ENCODE peak calls at places on chromosome 1, in nine cellular contexts. One of them, this sample, is unnamed.

GRCh38 chr1:46689326-46689725 is 17.7 kb downstream of the TEX38 start:
- DNase-seq in activated CD4-positive, CD25-positive, alpha-beta regulatory T cell treated with anti-CD3 and anti-CD28 coated beads, Interleukin-2, amount 50 U/mL, for 16 hours: no peak
- DNase-seq in stimulated activated naive CD8-positive, alpha-beta T cell treated with anti-CD3 and anti-CD28 coated beads, Interleukin-15, Interleukin-2, amounts not matched to agents 100 U/mL and 50 U/mL, for 24 hours: no peak
- DNase-seq in T-cell: no peak
- DNase-seq in Caki2: no peak
- DNase-seq in stomach: no peak
- DNase-seq in NCI-H1105: no peak
- DNase-seq in OCI-LY7: no peak
- DNase-seq in epithelial cell of proximal tubule: no peak
- DNase-seq in this sample: no peak

GRCh38 chr1:26317612-26318337 is at the start of gene CD52:
- DNase-seq in NCI-H1105: no peak
- DNase-seq in activated CD4-positive, CD25-positive, alpha-beta regulatory T cell treated with anti-CD3 and anti-CD28 coated beads, Interleukin-2, amount 50 U/mL, for 16 hours: peak; percentile 45
- DNase-seq in stomach: peak; percentile 29
- DNase-seq in T-cell: peak; percentile 81
- DNase-seq in Caki2: no peak
- DNase-seq in OCI-LY7: peak; percentile 87
- DNase-seq in stimulated activated naive CD8-positive, alpha-beta T cell treated with anti-CD3 and anti-CD28 coated beads, Interleukin-15, Interleukin-2, amounts not matched to agents 100 U/mL and 50 U/mL, for 24 hours: peak; percentile 75
- DNase-seq in epithelial cell of proximal tubule: no peak
- DNase-seq in this sample: no peak

GRCh38 chr1:160570847-160571246 is 8.4 kb downstream of the CD84 start:
- DNase-seq in Caki2: no peak
- DNase-seq in OCI-LY7: no peak
- DNase-seq in T-cell: no peak
- DNase-seq in NCI-H1105: no peak
- DNase-seq in epithelial cell of proximal tubule: no peak
- DNase-seq in stomach: no peak
- DNase-seq in stimulated activated naive CD8-positive, alpha-beta T cell treated with anti-CD3 and anti-CD28 coated beads, Interleukin-15, Interleukin-2, amounts not matched to agents 100 U/mL and 50 U/mL, for 24 hours: no peak
- DNase-seq in activated CD4-positive, CD25-positive, alpha-beta regulatory T cell treated with anti-CD3 and anti-CD28 coated beads, Interleukin-2, amount 50 U/mL, for 16 hours: no peak
- DNase-seq in this sample: no peak

GRCh38 chr1:221574529-221574928 is 167.4 kb downstream of the DUSP10 start:
- DNase-seq in Caki2: no peak
- DNase-seq in T-cell: no peak
- DNase-seq in stimulated activated naive CD8-positive, alpha-beta T cell treated with anti-CD3 and anti-CD28 coated beads, Interleukin-15, Interleukin-2, amounts not matched to agents 100 U/mL and 50 U/mL, for 24 hours: no peak
- DNase-seq in NCI-H1105: no peak
- DNase-seq in OCI-LY7: no peak
- DNase-seq in stomach: no peak
- DNase-seq in activated CD4-positive, CD25-positive, alpha-beta regulatory T cell treated with anti-CD3 and anti-CD28 coated beads, Interleukin-2, amount 50 U/mL, for 16 hours: no peak
- DNase-seq in epithelial cell of proximal tubule: no peak
- DNase-seq in this sample: no peak

GRCh38 chr1:84611796-84612195 is 37.6 kb upstream of the CTBS start:
- DNase-seq in OCI-LY7: no peak
- DNase-seq in Caki2: no peak
- DNase-seq in T-cell: peak; percentile 6
- DNase-seq in activated CD4-positive, CD25-positive, alpha-beta regulatory T cell treated with anti-CD3 and anti-CD28 coated beads, Interleukin-2, amount 50 U/mL, for 16 hours: no peak
- DNase-seq in epithelial cell of proximal tubule: no peak
- DNase-seq in NCI-H1105: no peak
- DNase-seq in stimulated activated naive CD8-positive, alpha-beta T cell treated with anti-CD3 and anti-CD28 coated beads, Interleukin-15, Interleukin-2, amounts not matched to agents 100 U/mL and 50 U/mL, for 24 hours: no peak
- DNase-seq in stomach: no peak
- DNase-seq in this sample: no peak

GRCh38 chr1:85581138-85581801 is 709 bp downstream of the CCN1 start:
- DNase-seq in stomach: peak; percentile 80
- DNase-seq in Caki2: peak; percentile 74
- DNase-seq in stimulated activated naive CD8-positive, alpha-beta T cell treated with anti-CD3 and anti-CD28 coated beads, Interleukin-15, Interleukin-2, amounts not matched to agents 100 U/mL and 50 U/mL, for 24 hours: peak; percentile 71
- DNase-seq in epithelial cell of proximal tubule: no peak
- DNase-seq in NCI-H1105: peak; percentile 17
- DNase-seq in activated CD4-positive, CD25-positive, alpha-beta regulatory T cell treated with anti-CD3 and anti-CD28 coated beads, Interleukin-2, amount 50 U/mL, for 16 hours: no peak
- DNase-seq in T-cell: no peak
- DNase-seq in OCI-LY7: no peak
- DNase-seq in this sample: no peak

GRCh38 chr1:245715291-245715701 is 560.5 kb downstream of the KIF26B start:
- DNase-seq in epithelial cell of proximal tubule: no peak
- DNase-seq in T-cell: no peak
- DNase-seq in OCI-LY7: peak; percentile 31
- DNase-seq in activated CD4-positive, CD25-positive, alpha-beta regulatory T cell treated with anti-CD3 and anti-CD28 coated beads, Interleukin-2, amount 50 U/mL, for 16 hours: no peak
- DNase-seq in NCI-H1105: no peak
- DNase-seq in Caki2: peak; percentile 33
- DNase-seq in stimulated activated naive CD8-positive, alpha-beta T cell treated with anti-CD3 and anti-CD28 coated beads, Interleukin-15, Interleukin-2, amounts not matched to agents 100 U/mL and 50 U/mL, for 24 hours: no peak
- DNase-seq in stomach: no peak
- DNase-seq in this sample: no peak

GRCh38 chr1:226638001-226638601 is 89.5 kb downstream of the STUM start:
- DNase-seq in OCI-LY7: no peak
- DNase-seq in stomach: no peak
- DNase-seq in epithelial cell of proximal tubule: no peak
- DNase-seq in stimulated activated naive CD8-positive, alpha-beta T cell treated with anti-CD3 and anti-CD28 coated beads, Interleukin-15, Interleukin-2, amounts not matched to agents 100 U/mL and 50 U/mL, for 24 hours: no peak
- DNase-seq in Caki2: no peak
- DNase-seq in NCI-H1105: no peak
- DNase-seq in activated CD4-positive, CD25-positive, alpha-beta regulatory T cell treated with anti-CD3 and anti-CD28 coated beads, Interleukin-2, amount 50 U/mL, for 16 hours: no peak
- DNase-seq in T-cell: no peak
- DNase-seq in this sample: no peak

GRCh38 chr1:67355745-67356424 is 48.2 kb downstream of the IL12RB2 start:
- DNase-seq in Caki2: no peak
- DNase-seq in stomach: no peak
- DNase-seq in epithelial cell of proximal tubule: no peak
- DNase-seq in T-cell: no peak
- DNase-seq in stimulated activated naive CD8-positive, alpha-beta T cell treated with anti-CD3 and anti-CD28 coated beads, Interleukin-15, Interleukin-2, amounts not matched to agents 100 U/mL and 50 U/mL, for 24 hours: no peak
- DNase-seq in NCI-H1105: no peak
- DNase-seq in activated CD4-positive, CD25-positive, alpha-beta regulatory T cell treated with anti-CD3 and anti-CD28 coated beads, Interleukin-2, amount 50 U/mL, for 16 hours: no peak
- DNase-seq in OCI-LY7: no peak
- DNase-seq in this sample: no peak

This sample was measured in activated gamma-delta T cell.